ENCODE peak calls at places on chromosomes 1 and 21, in ten cellular contexts. A is tibial nerve; E is WTC11; P is anterior cingulate cortex; W is nucleus accumbens; F is Kasumi-1; V is activated gamma-delta T cell treated with Interleukin-2 at 50 U/mL for 16 hours; R is activated CD8-positive, alpha-beta T cell treated with anti-CD3 and anti-CD28 coated beads for 36 hours; S is NCI-H1436; I is amniotic stem cell. H is an unnamed sample.

GRCh38 chr1:109983380-109984189 is 980 bp upstream of the AHCYL1 start:
- DNase-seq in F (no peak), E (no peak), S (no peak), V (no peak), I (no peak), P (no peak), W (no peak), R (no peak), A (no peak), H (no peak)

GRCh38 chr1:247294282-247294681 is 37.4 kb downstream of the ZNF496 start:
- DNase-seq in S (no peak), W (no peak), E (no peak), A (no peak), V (no peak), I (no peak), P (no peak), F (no peak), R (no peak), H (no peak)

GRCh38 chr1:77900687-77901293 is 12.4 kb downstream of the NEXN start:
- DNase-seq in W (no peak), A (no peak), E (peak; percentile 19), P (no peak), V (no peak), I (no peak), R (peak; percentile 41), S (peak; percentile 5), F (peak; percentile 54), H (peak; percentile 68)

GRCh38 chr1:171653796-171654704 is 1.6 kb upstream of the MYOC start:
- DNase-seq in F (no peak), R (no peak), W (no peak), S (no peak), E (no peak), V (no peak), A (no peak), P (no peak), I (no peak), H (no peak)

GRCh38 chr21:35764586-35764985 is 295.7 kb downstream of the SETD4 start:
- DNase-seq in P (no peak), I (no peak), E (no peak), V (no peak), S (no peak), F (no peak), R (no peak), W (no peak), A (no peak), H (no peak)

GRCh38 chr1:236534164-236534651 is 10.4 kb downstream of the LGALS8 start:
- DNase-seq in A (no peak), V (no peak), P (no peak), E (no peak), R (peak; percentile 74), I (no peak), F (no peak), S (no peak), W (no peak), H (no peak)

GRCh38 chr1:98523256-98523655 is 138.3 kb upstream of the SNX7 start:
- DNase-seq in A (no peak), P (no peak), E (no peak), V (no peak), F (no peak), S (no peak), R (no peak), W (no peak), I (no peak), H (no peak)

GRCh38 chr21:43675871-43676270 is 16.5 kb downstream of the RRP1B start:
- DNase-seq in I (no peak), P (no peak), S (no peak), F (no peak), W (no peak), E (no peak), A (no peak), R (no peak), V (no peak), H (no peak)

GRCh38 chr1:61135286-61135685 is 52.9 kb downstream of the NFIA start:
- DNase-seq in E (no peak), I (no peak), F (no peak), W (no peak), R (no peak), P (no peak), V (no peak), S (no peak), A (no peak), H (no peak)

GRCh38 chr1:224433671-224434446 is 738 bp downstream of the WDR26 start:
- DNase-seq in S (no peak), V (peak; percentile 45), I (no peak), R (peak; percentile 60), F (no peak), E (peak; percentile 38), A (peak; percentile 18), P (no peak), W (peak; percentile 42), H (no peak)

GRCh38 chr21:15543473-15543872 is 186.3 kb upstream of the USP25 start:
- DNase-seq in P (no peak), A (no peak), F (no peak), W (no peak), I (no peak), R (no peak), E (no peak), V (no peak), S (no peak), H (no peak)

GRCh38 chr1:45205910-45206721 is at the start of gene ZSWIM5:
- DNase-seq in P (peak; percentile 79), R (peak; percentile 69), V (peak; percentile 56), A (peak; percentile 14), W (peak; percentile 74), S (peak; percentile 30), E (peak; percentile 67), F (peak; percentile 15), I (no peak), H (peak; percentile 83)

GRCh38 chr1:236063919-236064673 is 794 bp downstream of the NID1 start:
- DNase-seq in F (no peak), P (peak; percentile 52), S (no peak), E (peak; percentile 40), A (no peak), V (no peak), W (peak; percentile 61), R (peak; percentile 21), I (no peak), H (peak; percentile 2)

GRCh38 chr1:183893561-183894289 is 88.8 kb downstream of the RGL1 start:
- DNase-seq in E (no peak), F (no peak), A (no peak), S (no peak), I (no peak), P (no peak), R (no peak), V (no peak), W (no peak), H (no peak)

GRCh38 chr1:23578311-23578996 is 19.2 kb upstream of the ID3 start:
- DNase-seq in A (no peak), F (no peak), P (no peak), W (no peak), S (no peak), R (no peak), I (no peak), V (no peak), E (no peak), H (no peak)

GRCh38 chr21:21096956-21097355 is 98.7 kb downstream of the NCAM2 start:
- DNase-seq in F (no peak), S (no peak), P (no peak), E (no peak), V (no peak), A (no peak), R (no peak), I (no peak), W (no peak), H (no peak)

GRCh38 chr1:162003061-162003824 is 20.4 kb downstream of the OLFML2B start:
- DNase-seq in R (no peak), S (no peak), A (no peak), V (no peak), P (no peak), I (peak; percentile 77), W (no peak), E (no peak), F (peak; percentile 50), H (no peak)

GRCh38 chr1:214550339-214551051 is 907 bp downstream of the PTPN14 start:
- DNase-seq in F (peak; percentile 28), W (no peak), P (no peak), V (no peak), R (no peak), A (no peak), I (no peak), S (no peak), E (no peak), H (no peak)

GRCh38 chr1:15500184-15500958 is 23.6 kb downstream of the CASP9 start:
- DNase-seq in F (no peak), V (no peak), R (no peak), I (no peak), S (no peak), W (no peak), P (no peak), E (no peak), A (no peak), H (no peak)

GRCh38 chr1:9275567-9276034 is 17.1 kb upstream of the SPSB1 start:
- DNase-seq in S (no peak), V (peak; percentile 62), P (no peak), F (no peak), A (no peak), I (peak; percentile 81), W (peak; percentile 20), E (no peak), R (peak; percentile 92), H (no peak)

GRCh38 chr1:65170511-65171142 is 22.6 kb downstream of the AK4 start:
- DNase-seq in W (no peak), I (no peak), R (no peak), E (no peak), F (peak; percentile 77), A (no peak), V (no peak), S (no peak), P (peak; percentile 17), H (no peak)

GRCh38 chr1:35506960-35507901 is 50.0 kb downstream of the KIAA0319L start:
- DNase-seq in W (no peak), S (no peak), R (no peak), A (no peak), I (no peak), E (no peak), V (peak; percentile 6), P (no peak), F (no peak), H (no peak)

GRCh38 chr1:201154389-201155165 is at the start of gene TMEM9:
- DNase-seq in P (peak; percentile 94), S (peak; percentile 99), V (peak; percentile 99), W (peak; percentile 93), R (peak; percentile 98), A (peak; percentile 97), I (peak; percentile 81), F (peak; percentile 92), E (peak; percentile 99), H (peak; percentile 94)

GRCh38 chr1:45658171-45658570 is 28.2 kb downstream of the GPBP1L1 start:
- DNase-seq in A (no peak), I (no peak), F (no peak), E (no peak), P (no peak), R (no peak), V (no peak), W (no peak), S (no peak), H (no peak)

GRCh38 chr1:154849645-154850131 is 20.4 kb downstream of the KCNN3 start:
- DNase-seq in F (no peak), I (no peak), E (no peak), S (no peak), P (no peak), A (no peak), V (no peak), R (peak; percentile 73), W (no peak), H (no peak)

GRCh38 chr1:93081716-93082115 is 2.6 kb downstream of the MTF2 start:
- DNase-seq in V (no peak), F (peak; percentile 56), W (no peak), A (no peak), E (no peak), P (no peak), R (no peak), I (peak; percentile 3), S (no peak), H (no peak)

GRCh38 chr1:230591676-230592075 is 50.6 kb upstream of the COG2 start:
- DNase-seq in R (no peak), E (no peak), P (no peak), I (no peak), V (no peak), F (no peak), W (no peak), S (no peak), A (no peak), H (no peak)

GRCh38 chr1:11970441-11971185 is 9.6 kb upstream of the MFN2 start:
- DNase-seq in W (no peak), I (no peak), V (no peak), S (no peak), F (no peak), R (no peak), P (no peak), A (no peak), E (no peak), H (no peak)

H was measured in NCI-H1105 treated with DMSO at 0.1 percent for 48 hours.